ENCODE peak calls at places on chromosomes 1 and 21, in four cellular contexts. Z is BJ; F is activated T-helper 1 cell treated with anti-CD3 and anti-CD28 coated beads, Interleukin-2, amount 50 U/mL, for 16 hours; W is stimulated activated CD4-positive, alpha-beta T cell treated with anti-CD3 and anti-CD28 coated beads, Interleukin-1b, Interleukin-23, amount 100 ng/mL, for 1 hour. J is an unnamed sample.

GRCh38 chr1:39632491-39633417 is 6.7 kb downstream of the HEYL start:
- DNase-seq in Z (peak; percentile 8), F (no peak), W (no peak), J (no peak)

GRCh38 chr1:36354486-36354885 is 31.0 kb upstream of the EVA1B start:
- DNase-seq in Z (no peak), F (no peak), W (no peak), J (no peak)

GRCh38 chr1:226652613-226653012 is 86.5 kb downstream of the ITPKB start:
- DNase-seq in Z (no peak), F (no peak), W (no peak), J (no peak)

GRCh38 chr1:206753141-206753540 is 17.4 kb upstream of the IL19 start:
- DNase-seq in Z (peak; percentile 77), F (no peak), W (no peak), J (no peak)

GRCh38 chr1:77991638-77992037 is 12.8 kb upstream of the FUBP1 start:
- DNase-seq in Z (no peak), F (no peak), W (no peak), J (no peak)

GRCh38 chr1:173149887-173150286 is 57.2 kb downstream of the TNFSF4 start:
- DNase-seq in Z (no peak), F (no peak), W (no peak), J (no peak)

GRCh38 chr1:27934818-27935549 is at the start of gene SMPDL3B:
- DNase-seq in Z (no peak), F (no peak), W (no peak), J (no peak)

GRCh38 chr1:227661495-227661894 is 73.6 kb downstream of the JMJD4 start:
- DNase-seq in Z (no peak), F (no peak), W (no peak), J (no peak)

GRCh38 chr1:36123357-36123756 is 1.7 kb downstream of the COL8A2 start:
- DNase-seq in Z (no peak), F (no peak), W (no peak), J (no peak)

GRCh38 chr21:25801217-25802015 is 66.6 kb downstream of the GABPA start:
- DNase-seq in Z (no peak), F (peak; percentile 76), W (peak; percentile 58), J (peak; percentile 70)

GRCh38 chr1:197915217-197915616 is 2.0 kb upstream of the LHX9 start:
- DNase-seq in Z (no peak), F (no peak), W (no peak), J (no peak)

GRCh38 chr1:15749399-15750291 is 7.3 kb downstream of the TMEM82 start:
- DNase-seq in Z (no peak), F (no peak), W (no peak), J (no peak)

GRCh38 chr1:52904590-52905375 is 16.8 kb downstream of the ECHDC2 start:
- DNase-seq in Z (no peak), F (no peak), W (no peak), J (no peak)

GRCh38 chr1:23936481-23937176 is 23.0 kb upstream of the PNRC2 start:
- DNase-seq in Z (no peak), F (no peak), W (no peak), J (no peak)

GRCh38 chr1:217407426-217407825 is 223.5 kb downstream of the GPATCH2 start:
- DNase-seq in Z (no peak), F (no peak), W (no peak), J (no peak)

GRCh38 chr1:80194221-80194620 is 1187.7 kb upstream of the ADGRL4 start:
- DNase-seq in Z (no peak), F (no peak), W (no peak), J (no peak)

GRCh38 chr1:43448955-43449707 is 4.6 kb downstream of the HYI start:
- DNase-seq in Z (no peak), F (no peak), W (no peak), J (no peak)

J was measured in HFF-Myc.